ENCODE peak calls at places on chromosomes 16 and 17, in five cellular contexts. One of them, this sample, is unnamed.

GRCh38 chr17:44924107-44924544 is 8.8 kb upstream of the GFAP start:
- DNase-seq in NCI-H1105 treated with DMSO at 0.1 percent for 48 hours: peak
- DNase-seq in Peyer's patch: peak
- DNase-seq in kidney glomerular epithelial cell: no peak
- DNase-seq in CD4-positive, CD25-positive, alpha-beta regulatory T cell: no peak
- DNase-seq in this sample: no peak

GRCh38 chr16:80614908-80615696 is 74.3 kb downstream of the DYNLRB2 start:
- DNase-seq in CD4-positive, CD25-positive, alpha-beta regulatory T cell: no peak
- DNase-seq in Peyer's patch: no peak
- DNase-seq in kidney glomerular epithelial cell: peak
- DNase-seq in NCI-H1105 treated with DMSO at 0.1 percent for 48 hours: no peak
- DNase-seq in this sample: no peak

GRCh38 chr17:75856062-75856681 is 1.0 kb upstream of the WBP2 start:
- DNase-seq in CD4-positive, CD25-positive, alpha-beta regulatory T cell: no peak
- DNase-seq in Peyer's patch: no peak
- DNase-seq in NCI-H1105 treated with DMSO at 0.1 percent for 48 hours: no peak
- DNase-seq in kidney glomerular epithelial cell: peak
- DNase-seq in this sample: no peak

GRCh38 chr17:1626333-1626732 is 2.3 kb downstream of the SLC43A2 start:
- DNase-seq in CD4-positive, CD25-positive, alpha-beta regulatory T cell: no peak
- DNase-seq in NCI-H1105 treated with DMSO at 0.1 percent for 48 hours: no peak
- DNase-seq in kidney glomerular epithelial cell: no peak
- DNase-seq in Peyer's patch: no peak
- DNase-seq in this sample: no peak

GRCh38 chr16:74625500-74626350 is 18.8 kb upstream of the GLG1 start:
- DNase-seq in Peyer's patch: no peak
- DNase-seq in CD4-positive, CD25-positive, alpha-beta regulatory T cell: no peak
- DNase-seq in kidney glomerular epithelial cell: no peak
- DNase-seq in NCI-H1105 treated with DMSO at 0.1 percent for 48 hours: no peak
- DNase-seq in this sample: no peak

GRCh38 chr16:54923988-54924387 is 6.7 kb upstream of the IRX5 start:
- DNase-seq in NCI-H1105 treated with DMSO at 0.1 percent for 48 hours: no peak
- DNase-seq in kidney glomerular epithelial cell: no peak
- DNase-seq in Peyer's patch: no peak
- DNase-seq in CD4-positive, CD25-positive, alpha-beta regulatory T cell: no peak
- DNase-seq in this sample: no peak

GRCh38 chr16:29306201-29306600 is 100.3 kb downstream of the NPIPB11 start:
- DNase-seq in kidney glomerular epithelial cell: no peak
- DNase-seq in Peyer's patch: no peak
- DNase-seq in CD4-positive, CD25-positive, alpha-beta regulatory T cell: no peak
- DNase-seq in NCI-H1105 treated with DMSO at 0.1 percent for 48 hours: no peak
- DNase-seq in this sample: no peak

GRCh38 chr17:31832748-31833147 is 26.3 kb downstream of the COPRS start:
- DNase-seq in kidney glomerular epithelial cell: no peak
- DNase-seq in Peyer's patch: no peak
- DNase-seq in NCI-H1105 treated with DMSO at 0.1 percent for 48 hours: no peak
- DNase-seq in CD4-positive, CD25-positive, alpha-beta regulatory T cell: no peak
- DNase-seq in this sample: no peak

GRCh38 chr17:12546983-12547382 is 118.7 kb upstream of the MYOCD start:
- DNase-seq in CD4-positive, CD25-positive, alpha-beta regulatory T cell: no peak
- DNase-seq in NCI-H1105 treated with DMSO at 0.1 percent for 48 hours: no peak
- DNase-seq in Peyer's patch: no peak
- DNase-seq in kidney glomerular epithelial cell: no peak
- DNase-seq in this sample: no peak

GRCh38 chr17:44077595-44077909 is 7.0 kb downstream of the G6PC3 start:
- DNase-seq in CD4-positive, CD25-positive, alpha-beta regulatory T cell: no peak
- DNase-seq in Peyer's patch: no peak
- DNase-seq in NCI-H1105 treated with DMSO at 0.1 percent for 48 hours: no peak
- DNase-seq in kidney glomerular epithelial cell: no peak
- DNase-seq in this sample: no peak

GRCh38 chr17:39402279-39402889 is 958 bp upstream of the FBXL20 start:
- DNase-seq in Peyer's patch: peak
- DNase-seq in kidney glomerular epithelial cell: peak
- DNase-seq in NCI-H1105 treated with DMSO at 0.1 percent for 48 hours: peak
- DNase-seq in CD4-positive, CD25-positive, alpha-beta regulatory T cell: peak
- DNase-seq in this sample: peak

GRCh38 chr16:82638095-82638798 is 11.5 kb downstream of the CDH13 start:
- DNase-seq in CD4-positive, CD25-positive, alpha-beta regulatory T cell: no peak
- DNase-seq in kidney glomerular epithelial cell: peak
- DNase-seq in Peyer's patch: no peak
- DNase-seq in NCI-H1105 treated with DMSO at 0.1 percent for 48 hours: no peak
- DNase-seq in this sample: no peak

GRCh38 chr17:58318065-58318481 is 10.5 kb downstream of the TSPOAP1 start:
- DNase-seq in NCI-H1105 treated with DMSO at 0.1 percent for 48 hours: no peak
- DNase-seq in CD4-positive, CD25-positive, alpha-beta regulatory T cell: no peak
- DNase-seq in Peyer's patch: no peak
- DNase-seq in kidney glomerular epithelial cell: no peak
- DNase-seq in this sample: no peak

GRCh38 chr17:76022285-76022684 is 4.8 kb downstream of the EVPL start:
- DNase-seq in Peyer's patch: no peak
- DNase-seq in kidney glomerular epithelial cell: no peak
- DNase-seq in NCI-H1105 treated with DMSO at 0.1 percent for 48 hours: no peak
- DNase-seq in CD4-positive, CD25-positive, alpha-beta regulatory T cell: no peak
- DNase-seq in this sample: no peak

GRCh38 chr16:74216319-74216718 is 80.3 kb upstream of the PSMD7 start:
- DNase-seq in kidney glomerular epithelial cell: no peak
- DNase-seq in CD4-positive, CD25-positive, alpha-beta regulatory T cell: no peak
- DNase-seq in Peyer's patch: no peak
- DNase-seq in NCI-H1105 treated with DMSO at 0.1 percent for 48 hours: no peak
- DNase-seq in this sample: no peak

GRCh38 chr16:31421587-31421986 is 6.6 kb downstream of the COX6A2 start:
- DNase-seq in CD4-positive, CD25-positive, alpha-beta regulatory T cell: no peak
- DNase-seq in Peyer's patch: peak
- DNase-seq in NCI-H1105 treated with DMSO at 0.1 percent for 48 hours: no peak
- DNase-seq in kidney glomerular epithelial cell: no peak
- DNase-seq in this sample: no peak